ENCODE peak calls at places on chromosomes 6 and 20, in five cellular contexts. S is uterus, H is AG08396, Y is HEK293T, U is left ventricle myocardium inferior. O is an unnamed sample.

GRCh38 chr20:58073945-58074920 is 154.2 kb downstream of the ANKRD60 start:
- DNase-seq in S (no peak), H (peak), Y (no peak), U (no peak), O (peak)

GRCh38 chr6:35633579-35634089 is 55.1 kb downstream of the FKBP5 start:
- DNase-seq in S (no peak), H (no peak), Y (no peak), U (no peak), O (no peak)

GRCh38 chr6:31795616-31796298 is at the start of gene VARS1:
- DNase-seq in S (peak), H (peak), Y (peak), U (peak), O (peak)

GRCh38 chr6:3740551-3741476 is 10.7 kb downstream of the PXDC1 start:
- DNase-seq in S (peak), H (no peak), Y (no peak), U (no peak), O (no peak)

GRCh38 chr6:93272201-93272600 is 147.2 kb downstream of the EPHA7 start:
- DNase-seq in S (no peak), H (no peak), Y (no peak), U (no peak), O (no peak)

GRCh38 chr6:52620906-52621190 is 44.0 kb upstream of the TRAM2 start:
- DNase-seq in S (no peak), H (no peak), Y (no peak), U (no peak), O (no peak)

GRCh38 chr6:138522611-138523010 is 23.3 kb upstream of the NHSL1 start:
- DNase-seq in S (no peak), H (no peak), Y (no peak), U (no peak), O (no peak)

GRCh38 chr6:36944650-36945049 is 9.9 kb upstream of the PI16 start:
- DNase-seq in S (no peak), H (no peak), Y (no peak), U (no peak), O (no peak)

GRCh38 chr6:113855500-113856010 is 1.6 kb upstream of the MARCKS start:
- DNase-seq in S (peak), H (peak), Y (peak), U (peak), O (no peak)

GRCh38 chr6:36830577-36830976 is 8.7 kb downstream of the CPNE5 start:
- DNase-seq in S (no peak), H (no peak), Y (no peak), U (no peak), O (no peak)

GRCh38 chr20:37823276-37823980 is 79.5 kb upstream of the VSTM2L start:
- DNase-seq in S (no peak), H (no peak), Y (no peak), U (no peak), O (peak)

GRCh38 chr20:16423311-16424212 is 149.7 kb downstream of the KIF16B start:
- DNase-seq in S (no peak), H (no peak), Y (no peak), U (no peak), O (no peak)

GRCh38 chr6:108588586-108588985 is 27.9 kb downstream of the FOXO3 start:
- DNase-seq in S (no peak), H (peak), Y (no peak), U (no peak), O (peak)

GRCh38 chr6:170361335-170361734 is 54.8 kb downstream of the FAM120B start:
- DNase-seq in S (no peak), H (no peak), Y (no peak), U (no peak), O (no peak)

GRCh38 chr20:54054516-54054915 is 15.9 kb downstream of the BCAS1 start:
- DNase-seq in S (no peak), H (no peak), Y (no peak), U (no peak), O (no peak)

GRCh38 chr6:151806757-151807512 is 547 bp upstream of the ESR1 start:
- DNase-seq in S (no peak), H (peak), Y (no peak), U (no peak), O (no peak)

GRCh38 chr6:6177754-6178153 is 142.7 kb downstream of the F13A1 start:
- DNase-seq in S (no peak), H (no peak), Y (no peak), U (no peak), O (no peak)

GRCh38 chr6:97175806-97176205 is 107.2 kb downstream of the MMS22L start:
- DNase-seq in S (no peak), H (no peak), Y (no peak), U (no peak), O (no peak)

GRCh38 chr6:163926642-163927041 is 512.1 kb downstream of the QKI start:
- DNase-seq in S (no peak), H (peak), Y (no peak), U (peak), O (peak)

GRCh38 chr6:137086031-137086430 is 41.3 kb upstream of the IL20RA start:
- DNase-seq in S (no peak), H (no peak), Y (no peak), U (no peak), O (no peak)

GRCh38 chr6:25831532-25832306 is at the start of gene SLC17A1:
- DNase-seq in S (no peak), H (no peak), Y (peak), U (no peak), O (no peak)

GRCh38 chr6:54191460-54191859 is 80.2 kb downstream of the MLIP start:
- DNase-seq in S (no peak), H (peak), Y (no peak), U (no peak), O (no peak)

GRCh38 chr6:87742106-87742505 is 40.1 kb upstream of the AKIRIN2 start:
- DNase-seq in S (no peak), H (no peak), Y (no peak), U (no peak), O (no peak)

GRCh38 chr20:47272893-47273590 is 83.5 kb downstream of the ZMYND8 start:
- DNase-seq in S (peak), H (peak), Y (peak), U (no peak), O (peak)

GRCh38 chr6:28383235-28384142 is 16.1 kb downstream of the ZSCAN12 start:
- DNase-seq in S (peak), H (peak), Y (no peak), U (peak), O (peak)

GRCh38 chr6:24991748-24992467 is 56.1 kb upstream of the RIPOR2 start:
- DNase-seq in S (peak), H (peak), Y (peak), U (no peak), O (peak)

GRCh38 chr6:5529733-5530132 is 268.4 kb downstream of the FARS2 start:
- DNase-seq in S (no peak), H (no peak), Y (no peak), U (no peak), O (peak)

GRCh38 chr6:134003542-134003951 is 48.9 kb downstream of the SLC2A12 start:
- DNase-seq in S (no peak), H (no peak), Y (no peak), U (no peak), O (no peak)

GRCh38 chr20:61558726-61559125 is 306.7 kb downstream of the CDH4 start:
- DNase-seq in S (no peak), H (peak), Y (no peak), U (no peak), O (peak)

O was measured in GM03348.